ENCODE peak calls at places on chromosomes 5 and 9, in five cellular contexts. H is body of pancreas, W is prostate gland, E is A549, Y is sigmoid colon. U is an unnamed sample.
A peak's percentile ranks its signal among the peaks of the same experiment; 100 is the strongest.

GRCh38 chr9:93302586-93303257 is 118.8 kb downstream of the WNK2 start:
- DNase-seq in H (peak; percentile 76), W (peak; percentile 47), E (peak; percentile 73), Y (peak; percentile 68), U (peak; percentile 26)

GRCh38 chr5:116864157-116864837 is 289.7 kb upstream of the SEMA6A start:
- DNase-seq in H (no peak), W (no peak), E (no peak), Y (no peak), U (no peak)

GRCh38 chr5:138337685-138338410 is at the start of gene FAM53C:
- DNase-seq in H (peak; percentile 95), W (peak; percentile 91), E (peak; percentile 93), Y (peak; percentile 96), U (peak; percentile 91)

GRCh38 chr9:74001382-74001781 is 495.8 kb upstream of the RORB start:
- DNase-seq in H (no peak), W (no peak), E (no peak), Y (no peak), U (no peak)

GRCh38 chr5:90940227-90940995 is 381.8 kb downstream of the ADGRV1 start:
- DNase-seq in H (no peak), W (no peak), E (peak; percentile 40), Y (no peak), U (no peak)

GRCh38 chr9:4987996-4988421 is 2.9 kb downstream of the JAK2 start:
- DNase-seq in H (peak; percentile 29), W (peak; percentile 53), E (peak; percentile 73), Y (no peak), U (peak; percentile 28)

GRCh38 chr9:124280176-124280691 is 22.5 kb downstream of the NEK6 start:
- DNase-seq in H (no peak), W (peak; percentile 48), E (no peak), Y (no peak), U (peak; percentile 54)

GRCh38 chr5:153629027-153629426 is 138.6 kb downstream of the GRIA1 start:
- DNase-seq in H (no peak), W (no peak), E (peak; percentile 56), Y (no peak), U (no peak)

GRCh38 chr5:123882946-123883345 is 371.0 kb downstream of the CSNK1G3 start:
- DNase-seq in H (no peak), W (no peak), E (no peak), Y (no peak), U (no peak)

GRCh38 chr5:89351975-89352374 is 469.0 kb upstream of the MEF2C start:
- DNase-seq in H (no peak), W (no peak), E (no peak), Y (no peak), U (no peak)

GRCh38 chr9:114141553-114142548 is 13.5 kb upstream of the COL27A1 start:
- DNase-seq in H (peak; percentile 36), W (no peak), E (no peak), Y (no peak), U (no peak)

GRCh38 chr9:69637801-69638200 is 34.4 kb downstream of the APBA1 start:
- DNase-seq in H (no peak), W (no peak), E (no peak), Y (no peak), U (no peak)

GRCh38 chr5:34535944-34536628 is 120.0 kb upstream of the RAI14 start:
- DNase-seq in H (no peak), W (no peak), E (no peak), Y (no peak), U (no peak)

GRCh38 chr5:52560366-52560765 is 227.3 kb upstream of the ITGA1 start:
- DNase-seq in H (no peak), W (no peak), E (no peak), Y (no peak), U (no peak)

GRCh38 chr5:10250804-10251276 is 760 bp downstream of the CCT5 start:
- DNase-seq in H (no peak), W (no peak), E (no peak), Y (no peak), U (no peak)

GRCh38 chr5:136034492-136034891 is 5.7 kb downstream of the TGFBI start:
- DNase-seq in H (no peak), W (no peak), E (no peak), Y (peak; percentile 37), U (no peak)

DNA sequence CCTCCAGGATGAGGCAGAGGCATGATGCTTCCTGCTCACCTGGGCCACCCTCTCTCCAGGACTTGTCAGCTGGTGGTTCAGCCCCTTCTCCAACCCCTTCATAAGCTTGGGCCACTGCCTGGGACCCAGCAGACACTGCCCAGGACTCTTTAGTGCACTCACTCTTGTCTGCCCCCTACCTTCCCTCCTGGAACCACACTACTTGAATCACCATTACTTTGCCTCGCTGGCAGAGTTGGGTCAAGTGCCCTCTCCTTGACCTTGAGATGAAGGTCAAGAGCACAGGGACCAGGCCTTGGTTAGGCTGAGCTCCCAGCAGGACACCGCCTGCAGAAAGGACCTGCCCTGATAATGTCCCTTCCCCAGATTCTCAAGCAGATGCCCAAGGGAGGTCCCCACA is 8.5 kb upstream of the ENDOG start:
- DNase-seq in H (no peak), W (no peak), E (no peak), Y (no peak), U (no peak)
- TF ChIP-seq POLR2A in H (no peak), W (no peak), E (no peak), Y (no peak), U (no peak)

GRCh38 chr9:35758475-35759050 is 4.5 kb upstream of the MSMP start:
- DNase-seq in H (no peak), W (no peak), E (no peak), Y (no peak), U (no peak)

GRCh38 chr9:35756275-35756742 is 2.2 kb upstream of the MSMP start:
- DNase-seq in H (peak; percentile 76), W (peak; percentile 50), E (no peak), Y (peak; percentile 87), U (no peak)

GRCh38 chr9:35757527-35758275 is 3.6 kb upstream of the MSMP start:
- DNase-seq in H (no peak), W (peak; percentile 24), E (peak; percentile 74), Y (no peak), U (no peak)

GRCh38 chr9:35755071-35755470 is 995 bp upstream of the MSMP start:
- DNase-seq in H (no peak), W (no peak), E (no peak), Y (no peak), U (no peak)

DNA sequence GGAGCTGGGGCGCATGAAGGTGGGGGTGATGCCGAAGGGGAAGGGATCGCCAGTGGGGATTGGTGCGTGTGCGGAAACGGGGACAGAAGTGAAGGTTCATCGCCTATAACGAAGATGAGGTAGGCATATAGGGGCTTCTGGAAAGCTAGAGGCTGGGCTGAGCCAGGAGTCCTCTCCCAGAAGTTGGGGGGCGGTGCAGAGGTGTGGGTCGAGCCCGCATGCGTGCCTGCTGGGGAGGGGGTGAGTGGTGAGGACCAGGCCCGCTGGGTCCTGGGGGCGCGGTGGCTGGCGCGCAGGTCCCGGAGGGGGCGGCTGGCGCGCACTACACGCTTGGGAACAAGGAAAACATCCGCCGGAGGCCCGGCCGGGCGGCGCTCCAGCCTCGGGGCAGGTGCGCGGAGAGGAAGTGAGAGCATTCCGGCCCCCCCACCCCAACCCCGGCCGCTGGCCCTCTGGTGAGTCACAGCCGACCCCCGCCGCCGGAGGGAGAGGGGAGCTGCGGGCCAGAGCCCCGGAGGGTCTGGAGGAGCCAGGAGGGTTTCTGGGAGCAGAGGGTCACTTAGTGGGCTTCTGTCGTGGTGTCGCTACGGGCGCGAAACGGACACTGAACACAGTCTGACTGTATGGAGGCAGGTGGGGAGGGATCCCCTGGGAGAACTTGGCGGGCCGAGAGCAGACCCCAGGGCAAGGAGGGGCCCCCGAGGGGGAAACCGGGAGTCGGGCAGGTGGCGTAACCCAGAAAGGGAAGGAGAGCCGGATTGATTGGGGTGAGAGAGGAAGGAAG is 2.9 kb upstream of the MSMP start:
- DNase-seq in H (peak; percentile 76), W (peak; percentile 44), E (peak; percentile 86), Y (peak; percentile 83), U (peak; percentile 67)
- TF ChIP-seq CTCF in H (no peak), W (no peak), E (peak; percentile 31), Y (peak; percentile 59), U (peak; percentile 28)

GRCh38 chr9:35695801-35696420 is 6.2 kb upstream of the TPM2 start:
- DNase-seq in H (peak; percentile 44), W (no peak), E (peak; percentile 59), Y (peak; percentile 52), U (no peak)

GRCh38 chr9:35696520-35697215 is 6.9 kb upstream of the TPM2 start:
- DNase-seq in H (peak; percentile 75), W (peak; percentile 39), E (peak; percentile 66), Y (peak; percentile 78), U (peak; percentile 71)

GRCh38 chr9:35700031-35700430 is 10.3 kb upstream of the TPM2 start:
- DNase-seq in H (no peak), W (no peak), E (no peak), Y (peak; percentile 53), U (no peak)

GRCh38 chr9:35698231-35698630 is 8.5 kb upstream of the TPM2 start:
- DNase-seq in H (no peak), W (no peak), E (no peak), Y (peak; percentile 51), U (no peak)

GRCh38 chr9:35697486-35697885 is 7.8 kb upstream of the TPM2 start:
- DNase-seq in H (no peak), W (no peak), E (no peak), Y (peak; percentile 62), U (no peak)
- TF ChIP-seq POLR2A in H (no peak), W (no peak), E (no peak), Y (no peak), U (no peak)

GRCh38 chr9:112529316-112529715 is 42.7 kb downstream of the KIAA1958 start:
- DNase-seq in H (no peak), W (no peak), E (no peak), Y (no peak), U (no peak)
- TF ChIP-seq CTCF in H (no peak), W (no peak), E (no peak), Y (no peak), U (no peak)

GRCh38 chr9:92247981-92248380 is 45.5 kb downstream of the IARS1 start:
- DNase-seq in H (no peak), W (no peak), E (peak; percentile 18), Y (no peak), U (no peak)

GRCh38 chr9:92247296-92247695 is 46.2 kb downstream of the IARS1 start:
- DNase-seq in H (no peak), W (no peak), E (no peak), Y (no peak), U (no peak)

GRCh38 chr9:92242779-92243136 is 50.7 kb downstream of the IARS1 start:
- DNase-seq in H (no peak), W (no peak), E (no peak), Y (no peak), U (no peak)

GRCh38 chr9:92242115-92242778 is 51.2 kb downstream of the IARS1 start:
- DNase-seq in H (no peak), W (no peak), E (peak; percentile 28), Y (no peak), U (peak; percentile 22)

DNA sequence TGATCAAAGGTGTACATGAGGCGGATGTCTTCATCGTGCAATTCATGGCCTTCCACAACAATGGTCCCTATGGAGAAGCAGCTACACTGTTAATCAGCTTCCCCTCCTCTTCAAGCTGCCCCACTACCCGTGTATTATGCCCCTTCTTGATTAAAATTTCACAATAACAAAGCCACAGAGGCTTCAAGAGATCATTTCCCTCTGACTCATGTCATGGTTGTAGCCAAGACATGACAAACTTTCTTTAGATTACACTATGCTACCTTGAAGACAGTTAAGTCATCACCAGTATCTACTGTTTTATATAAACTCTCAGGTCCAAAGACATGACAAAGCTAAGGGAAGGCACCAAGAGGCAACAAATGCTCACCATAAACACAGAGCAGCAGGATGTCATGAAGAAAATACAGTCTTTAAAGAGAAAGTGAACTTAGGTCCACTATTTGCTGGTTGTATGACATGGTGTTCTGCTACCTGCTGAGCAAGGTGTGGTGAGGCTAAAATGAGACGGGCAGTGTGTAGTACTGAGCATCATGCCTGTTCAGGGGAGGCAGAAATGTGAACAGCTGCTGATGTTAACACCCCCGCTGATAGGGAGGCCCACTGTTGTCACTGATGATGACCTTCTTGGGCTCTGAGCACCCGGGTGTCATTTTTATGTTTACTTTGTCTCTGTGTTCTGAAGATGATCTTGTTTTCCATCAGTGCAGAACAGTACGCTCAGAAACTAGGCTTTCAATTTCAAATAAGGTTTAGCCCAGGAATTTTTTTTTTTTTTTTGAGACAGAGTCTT is 48.3 kb downstream of the IARS1 start:
- DNase-seq in H (no peak), W (no peak), E (no peak), Y (no peak), U (no peak)
- TF ChIP-seq POLR2A in H (no peak), W (no peak), E (no peak), Y (no peak), U (no peak)

U was measured in uterus.